ENCODE peak calls at places on chromosomes 13 and 19, in eight cellular contexts. R is mesothelial cell of epicardium, N is brain microvascular endothelial cell, D is AG08396, P is neuronal stem cell, Y is fibroblast of lung, Z is NCI-H524 treated with DMSO at 0.1 percent for 48 hours, W is left colon. A is an unnamed sample.

GRCh38 chr19:46487802-46488445 is 7.7 kb downstream of the PNMA8B start:
- DNase-seq in R (peak), N (peak), D (peak), P (peak), Y (peak), Z (no peak), W (peak), A (peak)

GRCh38 chr19:50794778-50795664 is 4.8 kb downstream of the ACP4 start:
- DNase-seq in R (no peak), N (no peak), D (no peak), P (no peak), Y (no peak), Z (peak), W (no peak), A (no peak)

GRCh38 chr13:33868343-33868994 is 50.5 kb downstream of the RFC3 start:
- DNase-seq in R (no peak), N (no peak), D (no peak), P (no peak), Y (no peak), Z (no peak), W (no peak), A (no peak)

GRCh38 chr13:93217701-93218100 is 8.9 kb upstream of the GPC6 start:
- DNase-seq in R (no peak), N (no peak), D (no peak), P (no peak), Y (peak), Z (no peak), W (no peak), A (no peak)

GRCh38 chr19:51402117-51402516 is 11.7 kb upstream of the C19orf84 start:
- DNase-seq in R (no peak), N (no peak), D (no peak), P (no peak), Y (no peak), Z (no peak), W (no peak), A (no peak)

GRCh38 chr13:79919109-79919508 is 421.8 kb downstream of the SPRY2 start:
- DNase-seq in R (no peak), N (no peak), D (no peak), P (no peak), Y (no peak), Z (no peak), W (no peak), A (no peak)

GRCh38 chr19:48749571-48750198 is 2.8 kb downstream of the FUT1 start:
- DNase-seq in R (no peak), N (no peak), D (no peak), P (no peak), Y (no peak), Z (no peak), W (no peak), A (no peak)

GRCh38 chr13:31064636-31065035 is 97.1 kb downstream of the HSPH1 start:
- DNase-seq in R (no peak), N (no peak), D (no peak), P (no peak), Y (no peak), Z (no peak), W (no peak), A (no peak)

GRCh38 chr19:15399635-15400034 is 19.2 kb downstream of the AKAP8L start:
- DNase-seq in R (no peak), N (no peak), D (no peak), P (no peak), Y (no peak), Z (no peak), W (no peak), A (no peak)

GRCh38 chr13:27638521-27638920 is 16.8 kb downstream of the POLR1D start:
- DNase-seq in R (no peak), N (no peak), D (no peak), P (no peak), Y (peak), Z (no peak), W (no peak), A (peak)

GRCh38 chr13:101415358-101416174 is 742 bp downstream of the NALCN start:
- DNase-seq in R (no peak), N (no peak), D (no peak), P (no peak), Y (no peak), Z (no peak), W (no peak), A (peak)

GRCh38 chr13:20465218-20465879 is 60.3 kb downstream of the CRYL1 start:
- DNase-seq in R (no peak), N (no peak), D (no peak), P (no peak), Y (peak), Z (no peak), W (peak), A (no peak)

GRCh38 chr13:110301606-110302131 is 5.3 kb downstream of the COL4A1 start:
- DNase-seq in R (no peak), N (peak), D (peak), P (no peak), Y (peak), Z (no peak), W (no peak), A (no peak)

A was measured in globus pallidus.